ENCODE peak calls at places on chromosome 20, in five cellular contexts. One of them, this sample, is unnamed.

GRCh38 chr20:59676877-59677140 is 72.5 kb downstream of the PHACTR3 start:
- DNase-seq in right lobe of liver: no peak
- DNase-seq in stomach: no peak
- DNase-seq in A549: no peak
- DNase-seq in thyroid gland: no peak
- DNase-seq in this sample: no peak

GRCh38 chr20:11849270-11849920 is 68.3 kb upstream of the BTBD3 start:
- DNase-seq in right lobe of liver: no peak
- DNase-seq in stomach: no peak
- DNase-seq in A549: no peak
- DNase-seq in thyroid gland: no peak
- DNase-seq in this sample: no peak

GRCh38 chr20:59752101-59752586 is 147.8 kb downstream of the PHACTR3 start:
- DNase-seq in right lobe of liver: no peak
- DNase-seq in stomach: no peak
- DNase-seq in A549: no peak
- DNase-seq in thyroid gland: no peak
- DNase-seq in this sample: peak

GRCh38 chr20:31861346-31862156 is 8.8 kb downstream of the DUSP15 start:
- DNase-seq in right lobe of liver: no peak
- DNase-seq in stomach: peak
- DNase-seq in A549: peak
- DNase-seq in thyroid gland: peak
- DNase-seq in this sample: peak

GRCh38 chr20:11112837-11113236 is 439.0 kb upstream of the JAG1 start:
- DNase-seq in right lobe of liver: no peak
- DNase-seq in stomach: no peak
- DNase-seq in A549: no peak
- DNase-seq in thyroid gland: no peak
- DNase-seq in this sample: no peak

GRCh38 chr20:54346269-54346668 is 129.1 kb upstream of the DOK5 start:
- DNase-seq in right lobe of liver: no peak
- DNase-seq in stomach: no peak
- DNase-seq in A549: no peak
- DNase-seq in thyroid gland: no peak
- DNase-seq in this sample: no peak

GRCh38 chr20:17014967-17015366 is 211.9 kb upstream of the PCSK2 start:
- DNase-seq in right lobe of liver: no peak
- DNase-seq in stomach: no peak
- DNase-seq in A549: no peak
- DNase-seq in thyroid gland: no peak
- DNase-seq in this sample: no peak

GRCh38 chr20:25227317-25227831 is 20.5 kb upstream of the PYGB start:
- DNase-seq in right lobe of liver: no peak
- DNase-seq in stomach: no peak
- DNase-seq in A549: peak
- DNase-seq in thyroid gland: no peak
- DNase-seq in this sample: peak

GRCh38 chr20:23641936-23642751 is 4.4 kb upstream of the CST3 start:
- DNase-seq in right lobe of liver: no peak
- DNase-seq in stomach: no peak
- DNase-seq in A549: no peak
- DNase-seq in thyroid gland: peak
- DNase-seq in this sample: no peak

GRCh38 chr20:34068001-34068400 is 44.0 kb downstream of the EIF2S2 start:
- DNase-seq in right lobe of liver: no peak
- DNase-seq in stomach: no peak
- DNase-seq in A549: no peak
- DNase-seq in thyroid gland: no peak
- DNase-seq in this sample: no peak

GRCh38 chr20:33267691-33268090 is 15.3 kb upstream of the BPIFB1 start:
- DNase-seq in right lobe of liver: no peak
- DNase-seq in stomach: no peak
- DNase-seq in A549: no peak
- DNase-seq in thyroid gland: no peak
- DNase-seq in this sample: no peak

GRCh38 chr20:51280047-51280446 is 257.1 kb upstream of the KCNG1 start:
- DNase-seq in right lobe of liver: no peak
- DNase-seq in stomach: no peak
- DNase-seq in A549: no peak
- DNase-seq in thyroid gland: no peak
- DNase-seq in this sample: no peak

GRCh38 chr20:18496042-18496441 is 983 bp downstream of the RBBP9 start:
- DNase-seq in right lobe of liver: peak
- DNase-seq in stomach: no peak
- DNase-seq in A549: no peak
- DNase-seq in thyroid gland: peak
- DNase-seq in this sample: no peak

GRCh38 chr20:36919715-36920333 is 31.7 kb downstream of the SAMHD1 start:
- DNase-seq in right lobe of liver: no peak
- DNase-seq in stomach: no peak
- DNase-seq in A549: peak
- DNase-seq in thyroid gland: no peak
- DNase-seq in this sample: no peak

DNA sequence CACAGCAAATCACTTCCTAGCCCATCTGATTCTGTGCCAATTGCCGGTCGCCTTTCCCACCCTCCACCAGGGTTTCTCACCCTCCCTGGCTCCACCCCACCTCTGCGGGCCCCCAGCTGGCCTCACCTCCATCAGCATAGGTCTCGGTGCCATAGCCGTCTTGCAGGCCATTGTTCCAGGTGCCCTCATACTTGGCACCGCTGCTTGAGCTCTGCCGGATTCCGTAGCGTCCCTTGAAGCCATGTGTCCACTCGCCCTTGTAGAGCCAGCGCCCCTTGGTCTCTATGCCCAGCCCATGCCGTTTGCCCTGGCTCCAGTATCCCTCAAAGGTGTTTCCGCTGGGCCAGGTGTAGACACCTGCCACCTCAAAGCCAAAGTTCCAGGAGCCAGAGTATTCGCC is 787 bp downstream of the JPH2 start:
- DNase-seq in right lobe of liver: no peak
- DNase-seq in stomach: no peak
- DNase-seq in A549: no peak
- DNase-seq in thyroid gland: no peak
- DNase-seq in this sample: no peak
- H3K4me3 ChIP-seq in right lobe of liver: no peak
- H3K4me3 ChIP-seq in stomach: peak
- H3K4me3 ChIP-seq in A549: peak
- H3K4me3 ChIP-seq in thyroid gland: no peak
- H3K4me3 ChIP-seq in this sample: no peak

DNA sequence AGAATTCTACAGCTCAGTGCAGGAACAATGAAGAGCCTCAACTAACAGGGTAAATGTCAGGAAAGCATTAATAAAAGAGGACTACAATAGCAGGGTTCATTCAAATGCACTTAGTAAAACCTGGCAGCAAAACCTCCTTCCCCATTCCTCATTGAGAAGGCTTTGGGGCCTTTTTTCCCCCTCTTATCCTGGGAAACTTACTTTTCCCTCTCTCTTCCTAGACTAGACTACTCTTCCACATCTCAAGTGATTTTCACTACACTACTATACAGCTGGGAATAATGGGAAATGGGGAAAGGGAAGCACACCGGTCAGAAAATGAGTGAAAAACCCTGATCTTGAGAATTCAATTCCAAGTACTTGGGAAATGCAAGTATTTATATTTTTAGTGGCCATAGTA is 10.1 kb downstream of the ROMO1 start:
- DNase-seq in right lobe of liver: no peak
- DNase-seq in stomach: no peak
- DNase-seq in A549: no peak
- DNase-seq in thyroid gland: no peak
- DNase-seq in this sample: no peak
- TF ChIP-seq POLR2A in right lobe of liver: no peak
- TF ChIP-seq POLR2A in stomach: no peak
- TF ChIP-seq POLR2A in A549: no peak
- TF ChIP-seq POLR2A in thyroid gland: no peak
- TF ChIP-seq POLR2A in this sample: no peak

GRCh38 chr20:45545754-45546453 is 1.3 kb downstream of the EPPIN start:
- DNase-seq in right lobe of liver: no peak
- DNase-seq in stomach: no peak
- DNase-seq in A549: peak
- DNase-seq in thyroid gland: peak
- DNase-seq in this sample: no peak

GRCh38 chr20:45550765-45551164 is 3.6 kb upstream of the EPPIN start:
- DNase-seq in right lobe of liver: no peak
- DNase-seq in stomach: no peak
- DNase-seq in A549: no peak
- DNase-seq in thyroid gland: no peak
- DNase-seq in this sample: no peak

GRCh38 chr20:45547206-45547770 is at the start of gene EPPIN:
- DNase-seq in right lobe of liver: no peak
- DNase-seq in stomach: no peak
- DNase-seq in A549: no peak
- DNase-seq in thyroid gland: no peak
- DNase-seq in this sample: no peak

GRCh38 chr20:45545351-45545750 is 1.9 kb downstream of the EPPIN start:
- DNase-seq in right lobe of liver: no peak
- DNase-seq in stomach: no peak
- DNase-seq in A549: no peak
- DNase-seq in thyroid gland: no peak
- DNase-seq in this sample: no peak

DNA sequence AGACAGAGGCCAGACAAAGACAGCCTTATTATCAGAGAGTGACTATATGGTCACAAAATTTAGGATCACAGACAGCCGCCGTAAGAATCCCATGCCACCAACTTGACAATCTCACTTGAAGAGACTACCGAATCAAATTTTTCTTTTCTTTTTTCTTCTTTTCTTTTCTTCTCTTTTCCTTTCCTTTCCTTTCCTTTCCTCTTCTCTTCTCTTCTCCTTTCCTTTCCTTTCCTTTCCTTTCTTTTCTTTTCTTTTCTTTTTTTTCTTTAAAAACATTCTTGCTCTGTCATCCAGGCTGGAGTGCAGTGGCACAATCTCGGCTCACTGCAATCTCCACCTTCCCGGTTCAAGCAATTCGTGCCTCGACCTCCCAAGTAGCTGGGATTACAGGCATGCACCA is 1.2 kb upstream of the EPPIN start:
- DNase-seq in right lobe of liver: no peak
- DNase-seq in stomach: no peak
- DNase-seq in A549: no peak
- DNase-seq in thyroid gland: no peak
- DNase-seq in this sample: no peak
- H3K4me3 ChIP-seq in right lobe of liver: no peak
- H3K4me3 ChIP-seq in stomach: no peak
- H3K4me3 ChIP-seq in A549: no peak
- H3K4me3 ChIP-seq in thyroid gland: no peak
- H3K4me3 ChIP-seq in this sample: no peak

GRCh38 chr20:62927128-62927705 is 912 bp upstream of the DIDO1 start:
- DNase-seq in right lobe of liver: no peak
- DNase-seq in stomach: no peak
- DNase-seq in A549: no peak
- DNase-seq in thyroid gland: no peak
- DNase-seq in this sample: peak

GRCh38 chr20:62923669-62924566 is 2.4 kb downstream of the DIDO1 start:
- DNase-seq in right lobe of liver: no peak
- DNase-seq in stomach: no peak
- DNase-seq in A549: no peak
- DNase-seq in thyroid gland: no peak
- DNase-seq in this sample: no peak

GRCh38 chr20:62924567-62925419 is 1.5 kb downstream of the DIDO1 start:
- DNase-seq in right lobe of liver: peak
- DNase-seq in stomach: no peak
- DNase-seq in A549: peak
- DNase-seq in thyroid gland: no peak
- DNase-seq in this sample: no peak

GRCh38 chr20:62926229-62927127 is at the start of gene DIDO1:
- DNase-seq in right lobe of liver: peak
- DNase-seq in stomach: peak
- DNase-seq in A549: peak
- DNase-seq in thyroid gland: peak
- DNase-seq in this sample: peak

GRCh38 chr20:62925420-62926228 is 681 bp downstream of the DIDO1 start:
- DNase-seq in right lobe of liver: no peak
- DNase-seq in stomach: peak
- DNase-seq in A549: peak
- DNase-seq in thyroid gland: peak
- DNase-seq in this sample: peak
- TF ChIP-seq POLR2A in right lobe of liver: no peak
- TF ChIP-seq POLR2A in stomach: no peak
- TF ChIP-seq POLR2A in A549: peak
- TF ChIP-seq POLR2A in thyroid gland: no peak
- TF ChIP-seq POLR2A in this sample: no peak